ENCODE peak calls at places on chromosome 13, in four cellular contexts. One of them, this sample, is unnamed.

GRCh38 chr13:111233080-111233479 is 87.4 kb upstream of the TEX29 start:
- DNase-seq in GM12878: no peak
- DNase-seq in A549: no peak
- DNase-seq in HepG2: no peak
- DNase-seq in this sample: no peak

GRCh38 chr13:23801141-23801540 is 88.1 kb downstream of the MIPEP start:
- DNase-seq in GM12878: no peak
- DNase-seq in A549: no peak
- DNase-seq in HepG2: no peak
- DNase-seq in this sample: no peak

GRCh38 chr13:60066206-60066605 is 97.5 kb downstream of the DIAPH3 start:
- DNase-seq in GM12878: no peak
- DNase-seq in A549: peak
- DNase-seq in HepG2: no peak
- DNase-seq in this sample: no peak

GRCh38 chr13:98540476-98540875 is 36.4 kb downstream of the STK24 start:
- DNase-seq in GM12878: no peak
- DNase-seq in A549: no peak
- DNase-seq in HepG2: no peak
- DNase-seq in this sample: no peak

GRCh38 chr13:61413572-61413971 is 2.1 kb downstream of the PCDH20 start:
- DNase-seq in GM12878: no peak
- DNase-seq in A549: no peak
- DNase-seq in HepG2: no peak
- DNase-seq in this sample: no peak

GRCh38 chr13:109273326-109273751 is 513.0 kb downstream of the IRS2 start:
- DNase-seq in GM12878: no peak
- DNase-seq in A549: peak
- DNase-seq in HepG2: no peak
- DNase-seq in this sample: no peak

GRCh38 chr13:60611523-60611922 is 214.5 kb downstream of the TDRD3 start:
- DNase-seq in GM12878: no peak
- DNase-seq in A549: no peak
- DNase-seq in HepG2: no peak
- DNase-seq in this sample: no peak

GRCh38 chr13:110425444-110425780 is 118.3 kb downstream of the COL4A2 start:
- DNase-seq in GM12878: no peak
- DNase-seq in A549: no peak
- DNase-seq in HepG2: no peak
- DNase-seq in this sample: no peak

GRCh38 chr13:64505511-64505910 is 2724.6 kb downstream of the PCDH9 start:
- DNase-seq in GM12878: no peak
- DNase-seq in A549: no peak
- DNase-seq in HepG2: no peak
- DNase-seq in this sample: no peak

GRCh38 chr13:23618341-23618740 is 48.1 kb downstream of the TNFRSF19 start:
- DNase-seq in GM12878: no peak
- DNase-seq in A549: peak
- DNase-seq in HepG2: no peak
- DNase-seq in this sample: no peak

GRCh38 chr13:43272866-43273265 is 249.5 kb downstream of the DNAJC15 start:
- DNase-seq in GM12878: no peak
- DNase-seq in A549: no peak
- DNase-seq in HepG2: no peak
- DNase-seq in this sample: no peak

GRCh38 chr13:106350208-106350607 is 185.3 kb downstream of the EFNB2 start:
- DNase-seq in GM12878: no peak
- DNase-seq in A549: no peak
- DNase-seq in HepG2: no peak
- DNase-seq in this sample: no peak

GRCh38 chr13:24747248-24748151 is 16.5 kb upstream of the RNF17 start:
- DNase-seq in GM12878: no peak
- DNase-seq in A549: peak
- DNase-seq in HepG2: no peak
- DNase-seq in this sample: no peak

GRCh38 chr13:72453161-72453560 is 274.3 kb downstream of the MZT1 start:
- DNase-seq in GM12878: no peak
- DNase-seq in A549: no peak
- DNase-seq in HepG2: no peak
- DNase-seq in this sample: no peak

GRCh38 chr13:70339738-70340137 is 231.5 kb upstream of the KLHL1 start:
- DNase-seq in GM12878: no peak
- DNase-seq in A549: peak
- DNase-seq in HepG2: peak
- DNase-seq in this sample: no peak

GRCh38 chr13:110486061-110486780 is 75.3 kb downstream of the RAB20 start:
- DNase-seq in GM12878: no peak
- DNase-seq in A549: no peak
- DNase-seq in HepG2: no peak
- DNase-seq in this sample: no peak

GRCh38 chr13:107765724-107766436 is 449.5 kb downstream of the LIG4 start:
- DNase-seq in GM12878: no peak
- DNase-seq in A549: no peak
- DNase-seq in HepG2: no peak
- DNase-seq in this sample: no peak

GRCh38 chr13:110519506-110519905 is 42.0 kb downstream of the RAB20 start:
- DNase-seq in GM12878: no peak
- DNase-seq in A549: no peak
- DNase-seq in HepG2: no peak
- DNase-seq in this sample: no peak

GRCh38 chr13:70747305-70747704 is 639.1 kb upstream of the KLHL1 start:
- DNase-seq in GM12878: no peak
- DNase-seq in A549: no peak
- DNase-seq in HepG2: no peak
- DNase-seq in this sample: no peak

GRCh38 chr13:98787173-98787572 is 34.7 kb upstream of the SLC15A1 start:
- DNase-seq in GM12878: no peak
- DNase-seq in A549: no peak
- DNase-seq in HepG2: no peak
- DNase-seq in this sample: no peak

GRCh38 chr13:46884531-46884930 is 12.3 kb downstream of the HTR2A start:
- DNase-seq in GM12878: no peak
- DNase-seq in A549: no peak
- DNase-seq in HepG2: no peak
- DNase-seq in this sample: no peak

GRCh38 chr13:33577037-33577436 is 240.9 kb upstream of the RFC3 start:
- DNase-seq in GM12878: no peak
- DNase-seq in A549: no peak
- DNase-seq in HepG2: no peak
- DNase-seq in this sample: no peak

GRCh38 chr13:78476910-78477309 is 126.4 kb downstream of the POU4F1 start:
- DNase-seq in GM12878: no peak
- DNase-seq in A549: no peak
- DNase-seq in HepG2: no peak
- DNase-seq in this sample: no peak

GRCh38 chr13:63435668-63436275 is 2020.1 kb upstream of the PCDH20 start:
- DNase-seq in GM12878: no peak
- DNase-seq in A549: peak
- DNase-seq in HepG2: no peak
- DNase-seq in this sample: no peak

GRCh38 chr13:110014719-110015118 is 228.3 kb upstream of the IRS2 start:
- DNase-seq in GM12878: no peak
- DNase-seq in A549: peak
- DNase-seq in HepG2: no peak
- DNase-seq in this sample: no peak

GRCh38 chr13:103436057-103436654 is 369.9 kb upstream of the SLC10A2 start:
- DNase-seq in GM12878: no peak
- DNase-seq in A549: no peak
- DNase-seq in HepG2: no peak
- DNase-seq in this sample: no peak

GRCh38 chr13:40653558-40654318 is 12.7 kb downstream of the FOXO1 start:
- DNase-seq in GM12878: no peak
- DNase-seq in A549: no peak
- DNase-seq in HepG2: no peak
- DNase-seq in this sample: no peak

GRCh38 chr13:21324793-21325192 is 134.3 kb downstream of the ZDHHC20 start:
- DNase-seq in GM12878: no peak
- DNase-seq in A549: no peak
- DNase-seq in HepG2: no peak
- DNase-seq in this sample: no peak

GRCh38 chr13:94351292-94352000 is 128.0 kb downstream of the DCT start:
- DNase-seq in GM12878: no peak
- DNase-seq in A549: no peak
- DNase-seq in HepG2: no peak
- DNase-seq in this sample: no peak

GRCh38 chr13:34857561-34857960 is 84.5 kb upstream of the NBEA start:
- DNase-seq in GM12878: no peak
- DNase-seq in A549: no peak
- DNase-seq in HepG2: no peak
- DNase-seq in this sample: no peak

GRCh38 chr13:80630685-80631121 is 289.8 kb upstream of the SPRY2 start:
- DNase-seq in GM12878: no peak
- DNase-seq in A549: no peak
- DNase-seq in HepG2: no peak
- DNase-seq in this sample: no peak

GRCh38 chr13:93496985-93497673 is 270.5 kb downstream of the GPC6 start:
- DNase-seq in GM12878: no peak
- DNase-seq in A549: no peak
- DNase-seq in HepG2: no peak
- DNase-seq in this sample: no peak

GRCh38 chr13:60572855-60573254 is 175.8 kb downstream of the TDRD3 start:
- DNase-seq in GM12878: no peak
- DNase-seq in A549: no peak
- DNase-seq in HepG2: no peak
- DNase-seq in this sample: no peak

GRCh38 chr13:40388617-40389016 is 277.8 kb downstream of the FOXO1 start:
- DNase-seq in GM12878: peak
- DNase-seq in A549: no peak
- DNase-seq in HepG2: no peak
- DNase-seq in this sample: no peak

GRCh38 chr13:77476456-77476855 is 59.0 kb upstream of the SCEL start:
- DNase-seq in GM12878: no peak
- DNase-seq in A549: no peak
- DNase-seq in HepG2: no peak
- DNase-seq in this sample: no peak

DNA sequence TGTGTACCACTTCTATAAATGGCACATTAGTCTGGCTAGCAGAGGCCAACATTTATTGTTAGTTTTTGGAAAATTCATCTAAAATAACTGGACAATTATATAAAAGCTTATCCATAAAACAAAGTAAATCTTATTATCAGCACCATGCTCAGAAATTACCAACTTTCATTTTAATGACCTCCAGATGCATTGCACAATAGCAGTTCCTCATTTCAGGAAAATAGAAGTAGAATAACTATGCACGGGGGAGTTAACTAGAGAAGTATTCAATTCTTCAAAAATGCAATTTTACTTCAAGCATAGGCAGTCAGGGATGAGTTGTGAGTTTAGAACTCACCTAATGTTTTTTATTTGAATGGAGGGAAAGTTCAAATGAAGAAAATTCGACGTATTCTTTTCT is 1023.5 kb downstream of the PCDH17 start:
- DNase-seq in GM12878: no peak
- DNase-seq in A549: no peak
- DNase-seq in HepG2: no peak
- DNase-seq in this sample: no peak
- TF ChIP-seq HDAC2 in GM12878: no peak
- TF ChIP-seq HDAC2 in A549: no peak
- TF ChIP-seq HDAC2 in HepG2: no peak
- TF ChIP-seq HDAC2 in this sample: no peak

GRCh38 chr13:30026909-30027308 is 176.5 kb upstream of the UBL3 start:
- DNase-seq in GM12878: no peak
- DNase-seq in A549: no peak
- DNase-seq in HepG2: peak
- DNase-seq in this sample: no peak

GRCh38 chr13:30022796-30023195 is 172.4 kb upstream of the UBL3 start:
- DNase-seq in GM12878: no peak
- DNase-seq in A549: no peak
- DNase-seq in HepG2: no peak
- DNase-seq in this sample: no peak

GRCh38 chr13:30025351-30025750 is 174.9 kb upstream of the UBL3 start:
- DNase-seq in GM12878: no peak
- DNase-seq in A549: no peak
- DNase-seq in HepG2: no peak
- DNase-seq in this sample: no peak

GRCh38 chr13:30027569-30028455 is 177.4 kb upstream of the UBL3 start:
- DNase-seq in GM12878: no peak
- DNase-seq in A549: no peak
- DNase-seq in HepG2: no peak
- DNase-seq in this sample: no peak

GRCh38 chr13:30026093-30026492 is 175.7 kb upstream of the UBL3 start:
- DNase-seq in GM12878: no peak
- DNase-seq in A549: no peak
- DNase-seq in HepG2: no peak
- DNase-seq in this sample: no peak
- TF ChIP-seq HDAC2 in GM12878: no peak
- TF ChIP-seq HDAC2 in A549: no peak
- TF ChIP-seq HDAC2 in HepG2: no peak
- TF ChIP-seq HDAC2 in this sample: no peak

DNA sequence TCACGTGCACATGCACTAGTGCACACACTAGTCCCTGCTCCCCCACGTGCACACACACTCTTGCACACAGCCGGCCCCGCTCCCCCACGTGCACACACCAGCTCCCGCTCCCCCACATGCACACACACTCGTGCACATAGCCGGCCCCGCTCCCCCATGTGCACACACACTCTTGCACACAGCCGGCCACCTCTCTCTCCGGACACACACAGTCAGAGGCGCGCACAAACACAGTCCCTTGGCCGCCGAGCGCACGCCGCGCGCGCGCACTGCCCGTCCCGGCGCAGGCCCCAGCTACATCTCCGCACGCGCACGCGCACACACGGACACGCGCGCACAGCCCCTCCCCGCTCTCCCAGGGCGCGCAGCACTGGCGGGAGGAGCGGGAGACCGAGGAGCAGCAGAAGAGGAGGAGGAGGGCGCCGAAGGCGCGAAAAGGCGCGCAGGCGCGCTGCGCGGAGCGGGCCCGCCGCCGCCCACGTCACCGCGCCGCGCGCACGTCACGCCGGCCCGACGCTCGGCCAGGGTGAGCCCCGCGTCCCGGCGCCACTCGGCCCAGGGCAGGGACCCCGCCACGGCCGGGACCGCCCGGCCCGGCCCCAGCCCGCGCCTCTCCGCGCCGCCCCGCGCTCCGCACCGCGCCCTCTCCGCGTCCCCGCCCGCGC is at the start of gene TFDP1:
- DNase-seq in GM12878: peak
- DNase-seq in A549: peak
- DNase-seq in HepG2: peak
- DNase-seq in this sample: peak
- TF ChIP-seq HDAC2 in GM12878: no peak
- TF ChIP-seq HDAC2 in A549: no peak
- TF ChIP-seq HDAC2 in HepG2: no peak
- TF ChIP-seq HDAC2 in this sample: no peak

GRCh38 chr13:52383362-52383761 is 22.6 kb downstream of the THSD1 start:
- DNase-seq in GM12878: no peak
- DNase-seq in A549: no peak
- DNase-seq in HepG2: no peak
- DNase-seq in this sample: no peak

DNA sequence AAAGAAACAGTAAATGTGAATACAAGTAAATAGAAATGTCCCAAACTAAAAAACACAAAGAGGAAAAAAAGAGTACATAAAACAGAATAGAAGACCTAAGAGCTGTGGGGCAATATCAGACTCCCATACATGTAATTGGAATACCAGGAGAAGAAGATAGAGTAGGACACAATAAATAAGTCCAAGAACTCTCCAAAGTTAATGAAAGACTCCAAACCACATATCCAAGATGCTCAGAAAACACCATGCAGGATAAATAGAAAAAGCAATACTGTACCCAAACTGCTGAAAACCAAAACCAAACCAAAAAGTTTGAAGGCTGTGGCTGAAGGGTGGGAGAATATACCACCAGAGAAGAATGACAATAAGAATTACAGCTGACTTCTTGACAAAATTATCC is 18.3 kb downstream of the THSD1 start:
- DNase-seq in GM12878: no peak
- DNase-seq in A549: no peak
- DNase-seq in HepG2: no peak
- DNase-seq in this sample: no peak
- TF ChIP-seq HDAC2 in GM12878: no peak
- TF ChIP-seq HDAC2 in A549: no peak
- TF ChIP-seq HDAC2 in HepG2: no peak
- TF ChIP-seq HDAC2 in this sample: no peak

This sample was measured in K562.